ENCODE peak calls at places on chromosomes 3 and 15, in nine cellular contexts. W is RWPE1, O is AG10803, J is vagina, Z is astrocyte of the spinal cord, T is endothelial cell, Y is HFFc6, L is dorsolateral prefrontal cortex, B is lower leg skin. N is an unnamed sample.

GRCh38 chr3:196012941-196013471 is 68.9 kb downstream of the TFRC start:
- DNase-seq in W (peak; percentile 29), O (no peak), J (no peak), Z (no peak), T (no peak), Y (no peak), L (no peak), B (no peak), N (no peak)

GRCh38 chr3:72639736-72640135 is 208.5 kb downstream of the SHQ1 start:
- DNase-seq in W (no peak), O (no peak), J (no peak), Z (no peak), T (no peak), Y (no peak), L (no peak), B (no peak), N (no peak)

GRCh38 chr3:178047496-178047895 is 488.7 kb upstream of the KCNMB2 start:
- DNase-seq in W (no peak), O (no peak), J (no peak), Z (no peak), T (no peak), Y (no peak), L (no peak), B (no peak), N (no peak)

GRCh38 chr3:124602986-124603627 is 127.1 kb upstream of the UMPS start:
- DNase-seq in W (no peak), O (no peak), J (no peak), Z (no peak), T (no peak), Y (no peak), L (no peak), B (no peak), N (no peak)

GRCh38 chr15:58746174-58746573 is 3.3 kb downstream of the ADAM10 start:
- DNase-seq in W (no peak), O (no peak), J (no peak), Z (no peak), T (no peak), Y (no peak), L (no peak), B (no peak), N (no peak)

GRCh38 chr3:45566205-45566604 is 28.3 kb upstream of the LIMD1 start:
- DNase-seq in W (no peak), O (no peak), J (no peak), Z (no peak), T (no peak), Y (no peak), L (no peak), B (no peak), N (no peak)

GRCh38 chr3:143476965-143477640 is 357.5 kb downstream of the CHST2 start:
- DNase-seq in W (no peak), O (no peak), J (no peak), Z (no peak), T (no peak), Y (no peak), L (no peak), B (no peak), N (no peak)

GRCh38 chr3:174342206-174342605 is 516.9 kb upstream of the NAALADL2 start:
- DNase-seq in W (no peak), O (peak; percentile 46), J (no peak), Z (no peak), T (no peak), Y (no peak), L (no peak), B (no peak), N (no peak)

GRCh38 chr15:100786139-100786531 is 93.5 kb upstream of the ALDH1A3 start:
- DNase-seq in W (no peak), O (no peak), J (peak; percentile 29), Z (no peak), T (no peak), Y (no peak), L (no peak), B (no peak), N (no peak)

GRCh38 chr3:10949197-10949596 is 43.4 kb upstream of the SLC6A1 start:
- DNase-seq in W (no peak), O (no peak), J (no peak), Z (no peak), T (no peak), Y (no peak), L (peak; percentile 81), B (no peak), N (no peak)

GRCh38 chr3:16821053-16821452 is 63.7 kb upstream of the PLCL2 start:
- DNase-seq in W (no peak), O (no peak), J (peak; percentile 77), Z (no peak), T (no peak), Y (no peak), L (no peak), B (no peak), N (no peak)

GRCh38 chr3:59245879-59246501 is 196.2 kb upstream of the CFAP20DC start:
- DNase-seq in W (no peak), O (peak; percentile 29), J (no peak), Z (peak; percentile 71), T (no peak), Y (no peak), L (no peak), B (no peak), N (peak; percentile 9)

DNA sequence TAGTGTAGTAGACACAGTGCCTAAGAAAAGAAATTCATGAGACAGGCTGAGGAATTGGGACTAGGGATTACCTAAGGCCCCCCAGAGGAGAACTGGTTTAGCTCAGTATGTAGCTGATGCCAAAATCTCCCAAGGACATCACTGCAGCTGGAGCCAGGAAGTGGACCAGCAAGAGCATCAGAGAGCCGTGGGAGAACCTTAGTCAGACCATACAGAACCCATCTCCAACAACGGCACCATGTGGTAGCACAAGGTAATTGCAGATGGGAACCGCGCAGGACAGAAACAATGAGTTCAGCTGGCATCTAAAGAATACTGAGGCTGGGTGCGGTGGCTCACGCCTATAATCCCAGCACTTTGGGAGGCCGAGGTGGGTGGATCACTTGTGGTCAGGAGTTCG is 81.7 kb downstream of the WNT5A start:
- DNase-seq in W (no peak), O (peak; percentile 6), J (no peak), Z (peak; percentile 18), T (peak; percentile 56), Y (no peak), L (no peak), B (no peak), N (no peak)
- TF ChIP-seq CTCF in W (peak; percentile 9), O (no peak), J (no peak), Z (peak; percentile 38), T (peak; percentile 67), Y (peak; percentile 59), L (no peak), B (no peak), N (peak; percentile 17)

GRCh38 chr15:69760890-69761568 is 308.4 kb downstream of the RPLP1 start:
- DNase-seq in W (peak; percentile 97), O (peak; percentile 99), J (peak; percentile 87), Z (peak; percentile 98), T (no peak), Y (peak; percentile 98), L (no peak), B (peak; percentile 79), N (peak; percentile 85)

GRCh38 chr15:69766156-69766555 is 313.5 kb downstream of the RPLP1 start:
- DNase-seq in W (no peak), O (no peak), J (no peak), Z (no peak), T (no peak), Y (no peak), L (no peak), B (no peak), N (no peak)

GRCh38 chr15:69760263-69760855 is 307.7 kb downstream of the RPLP1 start:
- DNase-seq in W (no peak), O (peak; percentile 70), J (peak; percentile 70), Z (peak; percentile 32), T (no peak), Y (peak; percentile 2), L (no peak), B (no peak), N (no peak)

GRCh38 chr15:69758810-69759410 is 306.3 kb downstream of the RPLP1 start:
- DNase-seq in W (no peak), O (peak; percentile 43), J (peak; percentile 64), Z (peak; percentile 33), T (no peak), Y (peak; percentile 39), L (no peak), B (peak; percentile 27), N (no peak)

DNA sequence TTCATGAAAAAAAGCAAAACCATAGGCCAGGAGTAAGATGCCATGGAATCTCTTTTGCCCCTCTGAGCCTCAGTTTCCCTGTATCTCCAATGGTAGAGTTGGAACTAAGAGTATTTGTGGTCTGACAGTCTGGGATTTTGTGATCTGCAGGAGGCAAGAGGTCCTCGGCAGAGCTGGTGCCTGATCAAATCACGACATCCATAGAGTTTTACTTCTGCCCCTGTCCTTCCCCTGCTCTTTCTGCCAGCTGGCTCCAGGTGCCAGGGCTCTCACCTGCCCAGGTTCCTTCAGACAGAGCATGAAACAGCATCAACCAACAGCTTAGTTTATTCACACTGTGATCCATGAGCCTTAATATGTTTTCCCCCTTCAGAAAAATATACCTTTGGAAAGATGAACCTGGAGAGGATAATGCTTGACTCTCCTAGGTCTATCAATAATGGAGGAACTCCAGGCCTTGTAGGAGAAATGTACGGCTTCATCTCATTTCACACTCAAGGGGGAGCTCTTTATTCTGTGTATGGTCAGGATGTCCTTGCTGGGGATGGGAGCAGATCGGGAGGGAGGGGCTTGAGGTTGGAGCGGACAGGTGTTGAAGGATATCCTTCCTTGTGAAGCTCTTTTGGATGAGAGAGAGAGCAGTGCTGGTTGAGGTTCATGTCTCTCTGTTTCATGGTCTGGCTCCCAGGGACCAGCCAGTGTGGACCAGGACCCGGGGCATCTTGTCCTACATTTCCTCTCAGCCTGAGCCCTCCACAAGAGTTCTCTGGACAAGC is 309.9 kb downstream of the RPLP1 start:
- DNase-seq in W (no peak), O (no peak), J (no peak), Z (no peak), T (peak; percentile 13), Y (no peak), L (no peak), B (no peak), N (no peak)
- TF ChIP-seq CTCF in W (no peak), O (no peak), J (no peak), Z (peak; percentile 22), T (no peak), Y (peak; percentile 58), L (no peak), B (no peak), N (no peak)

GRCh38 chr15:42591238-42591936 is 16.0 kb downstream of the STARD9 start:
- DNase-seq in W (no peak), O (peak; percentile 80), J (no peak), Z (peak; percentile 67), T (no peak), Y (peak; percentile 67), L (no peak), B (no peak), N (no peak)
- TF ChIP-seq CTCF in W (peak; percentile 32), O (peak; percentile 59), J (no peak), Z (peak; percentile 31), T (no peak), Y (peak; percentile 69), L (no peak), B (no peak), N (peak; percentile 40)

GRCh38 chr3:119810018-119810435 is 28.1 kb downstream of the NR1I2 start:
- DNase-seq in W (no peak), O (peak; percentile 27), J (no peak), Z (peak; percentile 26), T (no peak), Y (no peak), L (peak; percentile 58), B (no peak), N (no peak)
- TF ChIP-seq CTCF in W (peak; percentile 14), O (peak; percentile 33), J (no peak), Z (peak; percentile 55), T (no peak), Y (peak; percentile 57), L (no peak), B (no peak), N (peak; percentile 47)

N was measured in BJ.